ENCODE peak calls at places on chromosomes 5 and 9, in five cellular contexts. One of them, this sample, is unnamed.

GRCh38 chr9:16341176-16341575 is 529.3 kb downstream of the BNC2 start:
- DNase-seq in left colon: no peak
- DNase-seq in amniotic stem cell: no peak
- DNase-seq in nephron progenitor cell: no peak
- DNase-seq in HFF-Myc: no peak
- DNase-seq in this sample: no peak

GRCh38 chr9:35903049-35903448 is 3.0 kb upstream of the HRCT1 start:
- DNase-seq in left colon: no peak
- DNase-seq in amniotic stem cell: peak; percentile 43
- DNase-seq in nephron progenitor cell: no peak
- DNase-seq in HFF-Myc: peak; percentile 22
- DNase-seq in this sample: no peak

GRCh38 chr5:58854396-58854795 is 271.5 kb downstream of the RAB3C start:
- DNase-seq in left colon: no peak
- DNase-seq in amniotic stem cell: no peak
- DNase-seq in nephron progenitor cell: no peak
- DNase-seq in HFF-Myc: no peak
- DNase-seq in this sample: no peak

GRCh38 chr5:38935437-38935836 is 89.6 kb downstream of the OSMR start:
- DNase-seq in left colon: no peak
- DNase-seq in amniotic stem cell: no peak
- DNase-seq in nephron progenitor cell: no peak
- DNase-seq in HFF-Myc: no peak
- DNase-seq in this sample: no peak

GRCh38 chr5:149348463-149348862 is 3.2 kb downstream of the GRPEL2 start:
- DNase-seq in left colon: no peak
- DNase-seq in amniotic stem cell: no peak
- DNase-seq in nephron progenitor cell: no peak
- DNase-seq in HFF-Myc: no peak
- DNase-seq in this sample: no peak

GRCh38 chr5:137313526-137314175 is 185.5 kb downstream of the SPOCK1 start:
- DNase-seq in left colon: no peak
- DNase-seq in amniotic stem cell: no peak
- DNase-seq in nephron progenitor cell: no peak
- DNase-seq in HFF-Myc: no peak
- DNase-seq in this sample: no peak

GRCh38 chr5:96297867-96298266 is 135.2 kb downstream of the PCSK1 start:
- DNase-seq in left colon: no peak
- DNase-seq in amniotic stem cell: no peak
- DNase-seq in nephron progenitor cell: no peak
- DNase-seq in HFF-Myc: peak; percentile 53
- DNase-seq in this sample: no peak

GRCh38 chr5:171357843-171358242 is 29.8 kb upstream of the NPM1 start:
- DNase-seq in left colon: no peak
- DNase-seq in amniotic stem cell: no peak
- DNase-seq in nephron progenitor cell: no peak
- DNase-seq in HFF-Myc: no peak
- DNase-seq in this sample: no peak

GRCh38 chr5:116358911-116359418 is 215.7 kb downstream of the SEMA6A start:
- DNase-seq in left colon: no peak
- DNase-seq in amniotic stem cell: no peak
- DNase-seq in nephron progenitor cell: no peak
- DNase-seq in HFF-Myc: no peak
- DNase-seq in this sample: no peak

GRCh38 chr5:65647941-65648340 is 23.1 kb downstream of the SHLD3 start:
- DNase-seq in left colon: no peak
- DNase-seq in amniotic stem cell: no peak
- DNase-seq in nephron progenitor cell: no peak
- DNase-seq in HFF-Myc: no peak
- DNase-seq in this sample: no peak

GRCh38 chr5:156934450-156935211 is 28.4 kb downstream of the TIMD4 start:
- DNase-seq in left colon: peak; percentile 22
- DNase-seq in amniotic stem cell: no peak
- DNase-seq in nephron progenitor cell: peak; percentile 30
- DNase-seq in HFF-Myc: no peak
- DNase-seq in this sample: no peak

GRCh38 chr9:98187926-98188325 is 4.5 kb downstream of the CORO2A start:
- DNase-seq in left colon: no peak
- DNase-seq in amniotic stem cell: no peak
- DNase-seq in nephron progenitor cell: no peak
- DNase-seq in HFF-Myc: no peak
- DNase-seq in this sample: no peak

GRCh38 chr9:104836235-104836634 is 72.3 kb downstream of the NIPSNAP3B start:
- DNase-seq in left colon: no peak
- DNase-seq in amniotic stem cell: no peak
- DNase-seq in nephron progenitor cell: no peak
- DNase-seq in HFF-Myc: no peak
- DNase-seq in this sample: no peak

GRCh38 chr5:174733091-174733690 is 8.8 kb downstream of the MSX2 start:
- DNase-seq in left colon: no peak
- DNase-seq in amniotic stem cell: no peak
- DNase-seq in nephron progenitor cell: no peak
- DNase-seq in HFF-Myc: no peak
- DNase-seq in this sample: no peak

GRCh38 chr5:151075698-151076331 is 5.0 kb downstream of the TNIP1 start:
- DNase-seq in left colon: no peak
- DNase-seq in amniotic stem cell: no peak
- DNase-seq in nephron progenitor cell: no peak
- DNase-seq in HFF-Myc: no peak
- DNase-seq in this sample: no peak

GRCh38 chr9:89277454-89277853 is 33.5 kb upstream of the CKS2 start:
- DNase-seq in left colon: no peak
- DNase-seq in amniotic stem cell: no peak
- DNase-seq in nephron progenitor cell: no peak
- DNase-seq in HFF-Myc: no peak
- DNase-seq in this sample: no peak

GRCh38 chr5:159262859-159263568 is at the start of gene UBLCP1:
- DNase-seq in left colon: peak; percentile 86
- DNase-seq in amniotic stem cell: peak; percentile 53
- DNase-seq in nephron progenitor cell: peak; percentile 78
- DNase-seq in HFF-Myc: peak; percentile 44
- DNase-seq in this sample: no peak

GRCh38 chr9:136643596-136644342 is 18.9 kb upstream of the EGFL7 start:
- DNase-seq in left colon: peak; percentile 21
- DNase-seq in amniotic stem cell: no peak
- DNase-seq in nephron progenitor cell: peak; percentile 15
- DNase-seq in HFF-Myc: no peak
- DNase-seq in this sample: no peak

GRCh38 chr5:119411935-119412623 is 40.2 kb upstream of the HSD17B4 start:
- DNase-seq in left colon: peak; percentile 53
- DNase-seq in amniotic stem cell: peak; percentile 61
- DNase-seq in nephron progenitor cell: peak; percentile 43
- DNase-seq in HFF-Myc: peak; percentile 61
- DNase-seq in this sample: peak; percentile 41

GRCh38 chr5:153670081-153670480 is 179.6 kb downstream of the GRIA1 start:
- DNase-seq in left colon: no peak
- DNase-seq in amniotic stem cell: no peak
- DNase-seq in nephron progenitor cell: no peak
- DNase-seq in HFF-Myc: no peak
- DNase-seq in this sample: no peak

GRCh38 chr5:80141147-80141671 is 106.1 kb downstream of the THBS4 start:
- DNase-seq in left colon: peak; percentile 54
- DNase-seq in amniotic stem cell: no peak
- DNase-seq in nephron progenitor cell: peak; percentile 46
- DNase-seq in HFF-Myc: peak; percentile 74
- DNase-seq in this sample: no peak

GRCh38 chr9:108996653-108997052 is 16.6 kb downstream of the CTNNAL1 start:
- DNase-seq in left colon: no peak
- DNase-seq in amniotic stem cell: no peak
- DNase-seq in nephron progenitor cell: no peak
- DNase-seq in HFF-Myc: no peak
- DNase-seq in this sample: no peak

GRCh38 chr5:175706499-175706898 is 48.6 kb downstream of the HRH2 start:
- DNase-seq in left colon: no peak
- DNase-seq in amniotic stem cell: no peak
- DNase-seq in nephron progenitor cell: no peak
- DNase-seq in HFF-Myc: no peak
- DNase-seq in this sample: no peak

GRCh38 chr9:137409515-137409914 is 13.4 kb downstream of the EXD3 start:
- DNase-seq in left colon: no peak
- DNase-seq in amniotic stem cell: no peak
- DNase-seq in nephron progenitor cell: no peak
- DNase-seq in HFF-Myc: no peak
- DNase-seq in this sample: no peak

GRCh38 chr5:126445502-126446174 is 22.4 kb downstream of the GRAMD2B start:
- DNase-seq in left colon: no peak
- DNase-seq in amniotic stem cell: no peak
- DNase-seq in nephron progenitor cell: no peak
- DNase-seq in HFF-Myc: no peak
- DNase-seq in this sample: no peak